ENCODE peak calls at places on chromosomes 12 and 14, in five cellular contexts. One of them, this sample, is unnamed.
A peak's percentile ranks its signal among the peaks of the same experiment; 100 is the strongest.

GRCh38 chr12:82896979-82897378 is 210.3 kb downstream of the TMTC2 start:
- DNase-seq in HCT116: peak; percentile 8
- DNase-seq in breast epithelium: peak; percentile 49
- DNase-seq in stomach: peak; percentile 63
- DNase-seq in suprapubic skin: no peak
- DNase-seq in this sample: no peak

GRCh38 chr14:97697772-97698171 is 900.6 kb downstream of the VRK1 start:
- DNase-seq in HCT116: no peak
- DNase-seq in breast epithelium: no peak
- DNase-seq in stomach: no peak
- DNase-seq in suprapubic skin: no peak
- DNase-seq in this sample: no peak

GRCh38 chr12:48615681-48616080 is 45.8 kb upstream of the LALBA start:
- DNase-seq in HCT116: peak; percentile 23
- DNase-seq in breast epithelium: no peak
- DNase-seq in stomach: no peak
- DNase-seq in suprapubic skin: no peak
- DNase-seq in this sample: no peak

GRCh38 chr12:56206373-56207166 is 15.2 kb downstream of the RNF41 start:
- DNase-seq in HCT116: no peak
- DNase-seq in breast epithelium: no peak
- DNase-seq in stomach: peak; percentile 58
- DNase-seq in suprapubic skin: no peak
- DNase-seq in this sample: peak; percentile 62

GRCh38 chr14:65840118-65840751 is 427.7 kb downstream of the FUT8 start:
- DNase-seq in HCT116: no peak
- DNase-seq in breast epithelium: no peak
- DNase-seq in stomach: no peak
- DNase-seq in suprapubic skin: no peak
- DNase-seq in this sample: peak; percentile 45

GRCh38 chr12:24975425-24975824 is 26.5 kb upstream of the BCAT1 start:
- DNase-seq in HCT116: no peak
- DNase-seq in breast epithelium: no peak
- DNase-seq in stomach: no peak
- DNase-seq in suprapubic skin: no peak
- DNase-seq in this sample: no peak

GRCh38 chr12:122471324-122472226 is 29.2 kb downstream of the ZCCHC8 start:
- DNase-seq in HCT116: peak; percentile 42
- DNase-seq in breast epithelium: no peak
- DNase-seq in stomach: peak; percentile 22
- DNase-seq in suprapubic skin: no peak
- DNase-seq in this sample: no peak

GRCh38 chr12:92425152-92425551 is 277.6 kb upstream of the PLEKHG7 start:
- DNase-seq in HCT116: no peak
- DNase-seq in breast epithelium: no peak
- DNase-seq in stomach: no peak
- DNase-seq in suprapubic skin: no peak
- DNase-seq in this sample: no peak

GRCh38 chr14:98808494-98809407 is 463.2 kb downstream of the BCL11B start:
- DNase-seq in HCT116: no peak
- DNase-seq in breast epithelium: peak; percentile 52
- DNase-seq in stomach: peak; percentile 60
- DNase-seq in suprapubic skin: no peak
- DNase-seq in this sample: no peak

GRCh38 chr12:90021729-90022249 is 313.2 kb upstream of the ATP2B1 start:
- DNase-seq in HCT116: no peak
- DNase-seq in breast epithelium: no peak
- DNase-seq in stomach: no peak
- DNase-seq in suprapubic skin: no peak
- DNase-seq in this sample: no peak

GRCh38 chr12:12723681-12724420 is 6.7 kb downstream of the CDKN1B start:
- DNase-seq in HCT116: no peak
- DNase-seq in breast epithelium: no peak
- DNase-seq in stomach: peak; percentile 44
- DNase-seq in suprapubic skin: no peak
- DNase-seq in this sample: peak; percentile 92

GRCh38 chr12:34390846-34391700 is 368.8 kb downstream of the ALG10 start:
- DNase-seq in HCT116: no peak
- DNase-seq in breast epithelium: no peak
- DNase-seq in stomach: no peak
- DNase-seq in suprapubic skin: peak; percentile 65
- DNase-seq in this sample: no peak

GRCh38 chr12:68919581-68920239 is 13.3 kb downstream of the CPM start:
- DNase-seq in HCT116: no peak
- DNase-seq in breast epithelium: no peak
- DNase-seq in stomach: no peak
- DNase-seq in suprapubic skin: no peak
- DNase-seq in this sample: no peak

GRCh38 chr14:42944284-42944683 is 1337.6 kb downstream of the LRFN5 start:
- DNase-seq in HCT116: no peak
- DNase-seq in breast epithelium: no peak
- DNase-seq in stomach: no peak
- DNase-seq in suprapubic skin: no peak
- DNase-seq in this sample: no peak

GRCh38 chr12:1970331-1970900 is 33.8 kb downstream of the DCP1B start:
- DNase-seq in HCT116: no peak
- DNase-seq in breast epithelium: no peak
- DNase-seq in stomach: no peak
- DNase-seq in suprapubic skin: no peak
- DNase-seq in this sample: no peak

GRCh38 chr12:3560295-3560620 is 69.3 kb downstream of the PRMT8 start:
- DNase-seq in HCT116: no peak
- DNase-seq in breast epithelium: no peak
- DNase-seq in stomach: no peak
- DNase-seq in suprapubic skin: no peak
- DNase-seq in this sample: no peak

GRCh38 chr12:120265483-120266179 is at the start of gene PXN:
- DNase-seq in HCT116: peak; percentile 67
- DNase-seq in breast epithelium: peak; percentile 77
- DNase-seq in stomach: peak; percentile 93
- DNase-seq in suprapubic skin: peak; percentile 92
- DNase-seq in this sample: peak; percentile 92
- TF ChIP-seq POLR2A in HCT116: peak; percentile 14
- TF ChIP-seq POLR2A in breast epithelium: peak; percentile 18
- TF ChIP-seq POLR2A in stomach: no peak
- TF ChIP-seq POLR2A in suprapubic skin: no peak
- TF ChIP-seq POLR2A in this sample: peak; percentile 81

DNA sequence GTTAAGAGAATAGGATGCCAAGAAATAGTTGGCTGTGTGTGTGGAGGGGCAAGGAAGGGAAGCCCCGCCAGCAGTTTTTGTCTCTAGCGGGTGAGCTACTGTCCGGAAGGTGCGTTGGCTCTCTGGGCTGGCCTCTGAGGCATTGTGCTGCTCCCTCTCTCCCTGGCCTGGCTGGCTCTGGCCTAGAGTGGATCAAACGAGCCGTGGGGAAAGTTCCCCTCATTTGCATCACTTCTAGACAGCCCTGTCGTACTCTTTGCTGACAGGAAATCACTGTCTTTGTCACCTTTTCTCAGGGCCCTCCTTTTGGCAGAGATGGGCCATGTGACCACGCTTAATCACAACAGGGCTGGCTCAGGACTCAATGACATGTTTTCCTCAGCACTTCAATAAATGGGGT is 236.1 kb upstream of the NPAS3 start:
- DNase-seq in HCT116: no peak
- DNase-seq in breast epithelium: peak; percentile 84
- DNase-seq in stomach: no peak
- DNase-seq in suprapubic skin: no peak
- DNase-seq in this sample: no peak
- TF ChIP-seq POLR2AphosphoS5 in HCT116: no peak
- TF ChIP-seq POLR2AphosphoS5 in breast epithelium: no peak
- TF ChIP-seq POLR2AphosphoS5 in stomach: no peak
- TF ChIP-seq POLR2AphosphoS5 in suprapubic skin: no peak
- TF ChIP-seq POLR2AphosphoS5 in this sample: no peak

DNA sequence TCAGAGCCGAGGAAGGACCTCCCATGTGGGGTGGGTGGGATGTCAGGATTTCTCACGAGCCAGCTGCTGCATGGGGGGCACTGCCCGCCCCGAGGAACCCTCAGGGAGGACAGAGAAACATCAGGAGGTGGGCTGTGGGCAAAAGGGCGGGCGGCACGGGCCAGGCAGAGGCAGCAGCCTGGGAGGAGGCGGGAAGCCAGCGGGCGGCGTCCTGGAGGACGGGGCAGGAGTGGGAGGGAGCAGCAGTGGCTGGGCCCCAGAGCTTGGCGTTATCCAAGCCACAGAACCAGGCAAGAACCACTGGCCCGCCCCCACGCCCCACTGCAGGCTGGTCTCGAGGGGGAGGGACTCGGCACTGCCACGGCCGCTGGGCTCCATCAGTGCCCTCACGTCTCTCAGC is 2.4 kb downstream of the C14orf180 start:
- DNase-seq in HCT116: no peak
- DNase-seq in breast epithelium: no peak
- DNase-seq in stomach: peak; percentile 60
- DNase-seq in suprapubic skin: no peak
- DNase-seq in this sample: no peak
- TF ChIP-seq POLR2A in HCT116: no peak
- TF ChIP-seq POLR2A in breast epithelium: no peak
- TF ChIP-seq POLR2A in stomach: no peak
- TF ChIP-seq POLR2A in suprapubic skin: no peak
- TF ChIP-seq POLR2A in this sample: no peak

GRCh38 chr12:112418596-112419268 is at the start of gene PTPN11:
- DNase-seq in HCT116: peak; percentile 45
- DNase-seq in breast epithelium: peak; percentile 85
- DNase-seq in stomach: peak; percentile 87
- DNase-seq in suprapubic skin: peak; percentile 94
- DNase-seq in this sample: peak; percentile 99

GRCh38 chr12:112420740-112421139 is 2.0 kb downstream of the PTPN11 start:
- DNase-seq in HCT116: no peak
- DNase-seq in breast epithelium: no peak
- DNase-seq in stomach: no peak
- DNase-seq in suprapubic skin: no peak
- DNase-seq in this sample: no peak

GRCh38 chr12:112421363-112421762 is 2.6 kb downstream of the PTPN11 start:
- DNase-seq in HCT116: no peak
- DNase-seq in breast epithelium: no peak
- DNase-seq in stomach: no peak
- DNase-seq in suprapubic skin: no peak
- DNase-seq in this sample: no peak

GRCh38 chr12:112418248-112418595 is 525 bp upstream of the PTPN11 start:
- DNase-seq in HCT116: no peak
- DNase-seq in breast epithelium: no peak
- DNase-seq in stomach: no peak
- DNase-seq in suprapubic skin: no peak
- DNase-seq in this sample: no peak

GRCh38 chr12:112419269-112420133 is 754 bp downstream of the PTPN11 start:
- DNase-seq in HCT116: no peak
- DNase-seq in breast epithelium: peak; percentile 72
- DNase-seq in stomach: peak; percentile 64
- DNase-seq in suprapubic skin: peak; percentile 87
- DNase-seq in this sample: peak; percentile 76
- TF ChIP-seq POLR2AphosphoS5 in HCT116: no peak
- TF ChIP-seq POLR2AphosphoS5 in breast epithelium: no peak
- TF ChIP-seq POLR2AphosphoS5 in stomach: peak; percentile 69
- TF ChIP-seq POLR2AphosphoS5 in suprapubic skin: peak; percentile 95
- TF ChIP-seq POLR2AphosphoS5 in this sample: peak; percentile 30

GRCh38 chr14:51651388-51652167 is at the start of gene FRMD6:
- DNase-seq in HCT116: peak; percentile 68
- DNase-seq in breast epithelium: peak; percentile 84
- DNase-seq in stomach: peak; percentile 76
- DNase-seq in suprapubic skin: peak; percentile 95
- DNase-seq in this sample: peak; percentile 73
- TF ChIP-seq POLR2A in HCT116: peak; percentile 25
- TF ChIP-seq POLR2A in breast epithelium: peak; percentile 64
- TF ChIP-seq POLR2A in stomach: no peak
- TF ChIP-seq POLR2A in suprapubic skin: peak; percentile 80
- TF ChIP-seq POLR2A in this sample: peak; percentile 74

GRCh38 chr12:50401383-50402155 is 884 bp downstream of the LARP4 start:
- DNase-seq in HCT116: no peak
- DNase-seq in breast epithelium: no peak
- DNase-seq in stomach: no peak
- DNase-seq in suprapubic skin: peak; percentile 29
- DNase-seq in this sample: no peak
- TF ChIP-seq POLR2AphosphoS5 in HCT116: no peak
- TF ChIP-seq POLR2AphosphoS5 in breast epithelium: no peak
- TF ChIP-seq POLR2AphosphoS5 in stomach: peak; percentile 34
- TF ChIP-seq POLR2AphosphoS5 in suprapubic skin: no peak
- TF ChIP-seq POLR2AphosphoS5 in this sample: no peak

DNA sequence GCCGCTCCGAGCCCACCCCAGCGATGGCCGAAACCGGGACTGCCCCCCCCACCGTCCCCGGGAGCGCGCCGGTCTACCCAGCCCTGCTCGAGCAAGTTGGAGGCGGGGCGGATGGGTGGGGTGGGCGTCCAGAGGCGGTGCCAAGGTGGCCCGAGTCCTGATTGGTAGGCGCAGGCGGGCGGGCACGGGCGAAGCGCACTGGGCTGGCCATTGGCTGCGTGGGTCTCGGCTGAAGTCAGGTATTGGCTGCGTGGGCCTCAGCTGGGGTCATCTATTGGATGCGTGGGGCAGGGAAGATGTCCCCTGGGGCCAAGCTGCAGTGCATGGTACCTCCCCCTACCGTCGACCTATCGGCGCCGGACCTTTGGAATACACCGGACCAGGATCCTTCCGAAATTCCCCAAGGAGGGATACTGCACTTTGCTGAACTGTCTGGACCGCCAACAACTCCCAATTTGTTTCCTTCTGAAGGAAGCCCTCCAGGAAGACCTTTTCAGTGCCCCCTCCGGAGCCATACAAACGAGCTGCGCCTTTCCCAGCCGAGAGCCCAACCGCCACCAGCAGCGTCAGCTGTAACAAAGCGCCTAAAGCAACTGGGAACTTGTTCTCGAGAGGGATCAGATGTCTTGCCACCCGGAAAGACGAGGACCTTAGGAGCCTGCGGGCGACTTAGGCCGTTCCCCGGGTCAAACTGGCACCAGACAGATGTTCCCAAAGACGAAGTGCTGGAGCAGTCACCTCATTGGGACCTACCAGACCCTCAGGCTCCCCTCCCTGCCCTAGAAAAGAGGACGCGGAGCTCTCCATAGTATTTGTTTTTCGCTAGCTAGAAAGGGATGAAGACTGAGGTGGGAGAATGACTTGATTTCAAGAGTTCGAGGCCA is at the start of gene HOMEZ:
- DNase-seq in HCT116: peak; percentile 92
- DNase-seq in breast epithelium: peak; percentile 100
- DNase-seq in stomach: peak; percentile 99
- DNase-seq in suprapubic skin: peak; percentile 100
- DNase-seq in this sample: peak; percentile 99
- TF ChIP-seq POLR2A in HCT116: peak; percentile 61
- TF ChIP-seq POLR2A in breast epithelium: peak; percentile 17
- TF ChIP-seq POLR2A in stomach: no peak
- TF ChIP-seq POLR2A in suprapubic skin: peak; percentile 35
- TF ChIP-seq POLR2A in this sample: no peak

DNA sequence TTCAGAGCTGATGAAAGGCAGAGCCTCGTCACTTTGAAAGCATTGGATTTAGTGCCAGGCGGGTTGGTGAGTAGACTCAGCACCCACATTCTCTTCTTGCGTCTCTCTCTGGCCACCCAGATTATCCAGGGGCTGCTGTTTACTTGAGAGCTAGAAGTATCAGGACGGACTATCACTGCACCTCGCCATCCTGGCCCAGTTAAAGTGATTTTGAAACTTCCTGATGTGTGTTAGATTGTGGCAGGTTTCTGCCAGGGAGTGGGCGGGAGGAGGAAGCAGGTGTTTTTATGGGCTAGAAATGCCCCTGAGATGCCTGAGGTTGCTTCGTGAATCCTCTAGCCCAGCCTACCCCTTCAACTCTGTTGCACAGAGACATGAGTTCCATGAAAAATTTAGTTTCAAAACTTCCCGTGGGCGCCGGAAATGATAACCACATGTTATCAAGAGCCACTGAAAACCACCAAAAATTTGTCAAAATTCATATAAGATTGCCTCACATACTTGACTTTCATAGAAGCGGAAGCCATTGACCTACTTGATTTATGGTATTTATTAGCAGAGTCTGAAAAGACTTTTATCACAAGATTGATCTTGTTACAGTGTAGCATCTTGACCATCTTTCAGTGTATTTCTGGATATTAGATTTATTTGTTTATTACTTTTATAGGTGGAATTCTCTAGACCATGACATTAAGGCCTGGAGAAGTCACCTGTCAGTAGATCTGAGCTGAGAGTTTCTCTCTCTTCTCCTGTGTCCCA is 466.0 kb downstream of the RAD51B start:
- DNase-seq in HCT116: no peak
- DNase-seq in breast epithelium: no peak
- DNase-seq in stomach: no peak
- DNase-seq in suprapubic skin: no peak
- DNase-seq in this sample: no peak
- TF ChIP-seq POLR2AphosphoS5 in HCT116: no peak
- TF ChIP-seq POLR2AphosphoS5 in breast epithelium: no peak
- TF ChIP-seq POLR2AphosphoS5 in stomach: no peak
- TF ChIP-seq POLR2AphosphoS5 in suprapubic skin: no peak
- TF ChIP-seq POLR2AphosphoS5 in this sample: no peak

This sample was measured in upper lobe of left lung.